ENCODE peak calls at places on chromosomes 6 and 20, in eight cellular contexts. One of them, this sample, is unnamed.
A peak's percentile ranks its signal among the peaks of the same experiment; 100 is the strongest.

GRCh38 chr6:7851780-7852179 is 58.8 kb downstream of the TXNDC5 start:
- DNase-seq in nucleus accumbens: no peak
- DNase-seq in endothelial cell: no peak
- DNase-seq in activated T-helper 9 cell treated with anti-CD3 and anti-CD28 coated beads, Interleukin-2, amount 50 U/mL, for 16 hours: no peak
- DNase-seq in heart left ventricle: no peak
- DNase-seq in activated CD4-positive, CD25-positive, alpha-beta regulatory T cell: no peak
- DNase-seq in iPS-NIHi11: no peak
- DNase-seq in germinal center: no peak
- DNase-seq in this sample: no peak

GRCh38 chr6:49118475-49118874 is 344.6 kb downstream of the MMUT start:
- DNase-seq in nucleus accumbens: no peak
- DNase-seq in endothelial cell: no peak
- DNase-seq in activated T-helper 9 cell treated with anti-CD3 and anti-CD28 coated beads, Interleukin-2, amount 50 U/mL, for 16 hours: no peak
- DNase-seq in heart left ventricle: no peak
- DNase-seq in activated CD4-positive, CD25-positive, alpha-beta regulatory T cell: no peak
- DNase-seq in iPS-NIHi11: no peak
- DNase-seq in germinal center: no peak
- DNase-seq in this sample: no peak

GRCh38 chr6:136517002-136517401 is 33.2 kb downstream of the MAP7 start:
- DNase-seq in nucleus accumbens: no peak
- DNase-seq in endothelial cell: no peak
- DNase-seq in activated T-helper 9 cell treated with anti-CD3 and anti-CD28 coated beads, Interleukin-2, amount 50 U/mL, for 16 hours: no peak
- DNase-seq in heart left ventricle: no peak
- DNase-seq in activated CD4-positive, CD25-positive, alpha-beta regulatory T cell: no peak
- DNase-seq in iPS-NIHi11: no peak
- DNase-seq in germinal center: no peak
- DNase-seq in this sample: no peak

GRCh38 chr20:46840054-46840729 is 54.5 kb upstream of the EYA2 start:
- DNase-seq in nucleus accumbens: no peak
- DNase-seq in endothelial cell: no peak
- DNase-seq in activated T-helper 9 cell treated with anti-CD3 and anti-CD28 coated beads, Interleukin-2, amount 50 U/mL, for 16 hours: no peak
- DNase-seq in heart left ventricle: no peak
- DNase-seq in activated CD4-positive, CD25-positive, alpha-beta regulatory T cell: no peak
- DNase-seq in iPS-NIHi11: no peak
- DNase-seq in germinal center: no peak
- DNase-seq in this sample: no peak

GRCh38 chr6:33826537-33826936 is 22.7 kb upstream of the MLN start:
- DNase-seq in nucleus accumbens: no peak
- DNase-seq in endothelial cell: no peak
- DNase-seq in activated T-helper 9 cell treated with anti-CD3 and anti-CD28 coated beads, Interleukin-2, amount 50 U/mL, for 16 hours: no peak
- DNase-seq in heart left ventricle: no peak
- DNase-seq in activated CD4-positive, CD25-positive, alpha-beta regulatory T cell: no peak
- DNase-seq in iPS-NIHi11: no peak
- DNase-seq in germinal center: no peak
- DNase-seq in this sample: no peak

GRCh38 chr6:154017786-154018185 is 21.3 kb upstream of the OPRM1 start:
- DNase-seq in nucleus accumbens: no peak
- DNase-seq in endothelial cell: no peak
- DNase-seq in activated T-helper 9 cell treated with anti-CD3 and anti-CD28 coated beads, Interleukin-2, amount 50 U/mL, for 16 hours: no peak
- DNase-seq in heart left ventricle: no peak
- DNase-seq in activated CD4-positive, CD25-positive, alpha-beta regulatory T cell: no peak
- DNase-seq in iPS-NIHi11: no peak
- DNase-seq in germinal center: no peak
- DNase-seq in this sample: no peak

GRCh38 chr20:57278457-57278856 is 12.0 kb upstream of the BMP7 start:
- DNase-seq in nucleus accumbens: no peak
- DNase-seq in endothelial cell: no peak
- DNase-seq in activated T-helper 9 cell treated with anti-CD3 and anti-CD28 coated beads, Interleukin-2, amount 50 U/mL, for 16 hours: no peak
- DNase-seq in heart left ventricle: no peak
- DNase-seq in activated CD4-positive, CD25-positive, alpha-beta regulatory T cell: no peak
- DNase-seq in iPS-NIHi11: no peak
- DNase-seq in germinal center: no peak
- DNase-seq in this sample: no peak

GRCh38 chr20:58708246-58708931 is 15.8 kb downstream of the NPEPL1 start:
- DNase-seq in nucleus accumbens: no peak
- DNase-seq in endothelial cell: peak; percentile 3
- DNase-seq in activated T-helper 9 cell treated with anti-CD3 and anti-CD28 coated beads, Interleukin-2, amount 50 U/mL, for 16 hours: no peak
- DNase-seq in heart left ventricle: no peak
- DNase-seq in activated CD4-positive, CD25-positive, alpha-beta regulatory T cell: no peak
- DNase-seq in iPS-NIHi11: no peak
- DNase-seq in germinal center: no peak
- DNase-seq in this sample: no peak

GRCh38 chr6:54516331-54516730 is 208.1 kb downstream of the TINAG start:
- DNase-seq in nucleus accumbens: no peak
- DNase-seq in endothelial cell: no peak
- DNase-seq in activated T-helper 9 cell treated with anti-CD3 and anti-CD28 coated beads, Interleukin-2, amount 50 U/mL, for 16 hours: no peak
- DNase-seq in heart left ventricle: no peak
- DNase-seq in activated CD4-positive, CD25-positive, alpha-beta regulatory T cell: no peak
- DNase-seq in iPS-NIHi11: no peak
- DNase-seq in germinal center: no peak
- DNase-seq in this sample: no peak

GRCh38 chr6:39327516-39327915 is 5.0 kb upstream of the KCNK16 start:
- DNase-seq in nucleus accumbens: no peak
- DNase-seq in endothelial cell: no peak
- DNase-seq in activated T-helper 9 cell treated with anti-CD3 and anti-CD28 coated beads, Interleukin-2, amount 50 U/mL, for 16 hours: no peak
- DNase-seq in heart left ventricle: no peak
- DNase-seq in activated CD4-positive, CD25-positive, alpha-beta regulatory T cell: no peak
- DNase-seq in iPS-NIHi11: no peak
- DNase-seq in germinal center: no peak
- DNase-seq in this sample: peak; percentile 56

GRCh38 chr6:90544085-90544484 is 42.8 kb downstream of the MAP3K7 start:
- DNase-seq in nucleus accumbens: no peak
- DNase-seq in endothelial cell: no peak
- DNase-seq in activated T-helper 9 cell treated with anti-CD3 and anti-CD28 coated beads, Interleukin-2, amount 50 U/mL, for 16 hours: no peak
- DNase-seq in heart left ventricle: no peak
- DNase-seq in activated CD4-positive, CD25-positive, alpha-beta regulatory T cell: no peak
- DNase-seq in iPS-NIHi11: no peak
- DNase-seq in germinal center: no peak
- DNase-seq in this sample: no peak

GRCh38 chr6:42821341-42821668 is 39.5 kb downstream of the BICRAL start:
- DNase-seq in nucleus accumbens: no peak
- DNase-seq in endothelial cell: no peak
- DNase-seq in activated T-helper 9 cell treated with anti-CD3 and anti-CD28 coated beads, Interleukin-2, amount 50 U/mL, for 16 hours: no peak
- DNase-seq in heart left ventricle: no peak
- DNase-seq in activated CD4-positive, CD25-positive, alpha-beta regulatory T cell: no peak
- DNase-seq in iPS-NIHi11: no peak
- DNase-seq in germinal center: no peak
- DNase-seq in this sample: no peak

GRCh38 chr6:49252901-49253300 is 210.2 kb downstream of the MMUT start:
- DNase-seq in nucleus accumbens: no peak
- DNase-seq in endothelial cell: no peak
- DNase-seq in activated T-helper 9 cell treated with anti-CD3 and anti-CD28 coated beads, Interleukin-2, amount 50 U/mL, for 16 hours: no peak
- DNase-seq in heart left ventricle: no peak
- DNase-seq in activated CD4-positive, CD25-positive, alpha-beta regulatory T cell: no peak
- DNase-seq in iPS-NIHi11: no peak
- DNase-seq in germinal center: no peak
- DNase-seq in this sample: no peak

GRCh38 chr6:104623052-104623690 is 236.5 kb downstream of the HACE1 start:
- DNase-seq in nucleus accumbens: no peak
- DNase-seq in endothelial cell: peak; percentile 40
- DNase-seq in activated T-helper 9 cell treated with anti-CD3 and anti-CD28 coated beads, Interleukin-2, amount 50 U/mL, for 16 hours: no peak
- DNase-seq in heart left ventricle: no peak
- DNase-seq in activated CD4-positive, CD25-positive, alpha-beta regulatory T cell: no peak
- DNase-seq in iPS-NIHi11: peak; percentile 33
- DNase-seq in germinal center: no peak
- DNase-seq in this sample: no peak

GRCh38 chr20:54433653-54434052 is 41.7 kb upstream of the DOK5 start:
- DNase-seq in nucleus accumbens: no peak
- DNase-seq in endothelial cell: no peak
- DNase-seq in activated T-helper 9 cell treated with anti-CD3 and anti-CD28 coated beads, Interleukin-2, amount 50 U/mL, for 16 hours: no peak
- DNase-seq in heart left ventricle: no peak
- DNase-seq in activated CD4-positive, CD25-positive, alpha-beta regulatory T cell: no peak
- DNase-seq in iPS-NIHi11: no peak
- DNase-seq in germinal center: no peak
- DNase-seq in this sample: no peak

GRCh38 chr20:50283922-50284810 is 93.5 kb downstream of the CEBPB start:
- DNase-seq in nucleus accumbens: no peak
- DNase-seq in endothelial cell: no peak
- DNase-seq in activated T-helper 9 cell treated with anti-CD3 and anti-CD28 coated beads, Interleukin-2, amount 50 U/mL, for 16 hours: no peak
- DNase-seq in heart left ventricle: peak; percentile 45
- DNase-seq in activated CD4-positive, CD25-positive, alpha-beta regulatory T cell: no peak
- DNase-seq in iPS-NIHi11: no peak
- DNase-seq in germinal center: peak; percentile 19
- DNase-seq in this sample: no peak

GRCh38 chr6:169019727-169020491 is 233.7 kb downstream of the THBS2 start:
- DNase-seq in nucleus accumbens: no peak
- DNase-seq in endothelial cell: no peak
- DNase-seq in activated T-helper 9 cell treated with anti-CD3 and anti-CD28 coated beads, Interleukin-2, amount 50 U/mL, for 16 hours: no peak
- DNase-seq in heart left ventricle: no peak
- DNase-seq in activated CD4-positive, CD25-positive, alpha-beta regulatory T cell: no peak
- DNase-seq in iPS-NIHi11: peak; percentile 55
- DNase-seq in germinal center: no peak
- DNase-seq in this sample: no peak

GRCh38 chr6:108795122-108795521 is 53.1 kb upstream of the ARMC2 start:
- DNase-seq in nucleus accumbens: no peak
- DNase-seq in endothelial cell: no peak
- DNase-seq in activated T-helper 9 cell treated with anti-CD3 and anti-CD28 coated beads, Interleukin-2, amount 50 U/mL, for 16 hours: no peak
- DNase-seq in heart left ventricle: no peak
- DNase-seq in activated CD4-positive, CD25-positive, alpha-beta regulatory T cell: no peak
- DNase-seq in iPS-NIHi11: no peak
- DNase-seq in germinal center: no peak
- DNase-seq in this sample: no peak

GRCh38 chr6:113351183-113351834 is 505.8 kb upstream of the MARCKS start:
- DNase-seq in nucleus accumbens: no peak
- DNase-seq in endothelial cell: no peak
- DNase-seq in activated T-helper 9 cell treated with anti-CD3 and anti-CD28 coated beads, Interleukin-2, amount 50 U/mL, for 16 hours: no peak
- DNase-seq in heart left ventricle: no peak
- DNase-seq in activated CD4-positive, CD25-positive, alpha-beta regulatory T cell: no peak
- DNase-seq in iPS-NIHi11: no peak
- DNase-seq in germinal center: no peak
- DNase-seq in this sample: no peak

GRCh38 chr6:133889557-133890301 is 816 bp downstream of the TCF21 start:
- DNase-seq in nucleus accumbens: no peak
- DNase-seq in endothelial cell: peak; percentile 36
- DNase-seq in activated T-helper 9 cell treated with anti-CD3 and anti-CD28 coated beads, Interleukin-2, amount 50 U/mL, for 16 hours: no peak
- DNase-seq in heart left ventricle: peak; percentile 45
- DNase-seq in activated CD4-positive, CD25-positive, alpha-beta regulatory T cell: no peak
- DNase-seq in iPS-NIHi11: peak; percentile 63
- DNase-seq in germinal center: no peak
- DNase-seq in this sample: peak; percentile 85

GRCh38 chr20:10954137-10954840 is 280.5 kb upstream of the JAG1 start:
- DNase-seq in nucleus accumbens: no peak
- DNase-seq in endothelial cell: no peak
- DNase-seq in activated T-helper 9 cell treated with anti-CD3 and anti-CD28 coated beads, Interleukin-2, amount 50 U/mL, for 16 hours: no peak
- DNase-seq in heart left ventricle: no peak
- DNase-seq in activated CD4-positive, CD25-positive, alpha-beta regulatory T cell: no peak
- DNase-seq in iPS-NIHi11: no peak
- DNase-seq in germinal center: no peak
- DNase-seq in this sample: no peak

GRCh38 chr6:104711371-104711770 is 148.3 kb downstream of the HACE1 start:
- DNase-seq in nucleus accumbens: no peak
- DNase-seq in endothelial cell: no peak
- DNase-seq in activated T-helper 9 cell treated with anti-CD3 and anti-CD28 coated beads, Interleukin-2, amount 50 U/mL, for 16 hours: no peak
- DNase-seq in heart left ventricle: no peak
- DNase-seq in activated CD4-positive, CD25-positive, alpha-beta regulatory T cell: no peak
- DNase-seq in iPS-NIHi11: no peak
- DNase-seq in germinal center: no peak
- DNase-seq in this sample: peak; percentile 59

GRCh38 chr20:50120935-50121693 is 8.2 kb upstream of the UBE2V1 start:
- DNase-seq in nucleus accumbens: peak; percentile 76
- DNase-seq in endothelial cell: peak; percentile 53
- DNase-seq in activated T-helper 9 cell treated with anti-CD3 and anti-CD28 coated beads, Interleukin-2, amount 50 U/mL, for 16 hours: peak; percentile 38
- DNase-seq in heart left ventricle: peak; percentile 67
- DNase-seq in activated CD4-positive, CD25-positive, alpha-beta regulatory T cell: peak; percentile 12
- DNase-seq in iPS-NIHi11: peak; percentile 69
- DNase-seq in germinal center: peak; percentile 70
- DNase-seq in this sample: peak; percentile 50

GRCh38 chr6:33958208-33958862 is 154.5 kb upstream of the MLN start:
- DNase-seq in nucleus accumbens: no peak
- DNase-seq in endothelial cell: peak; percentile 35
- DNase-seq in activated T-helper 9 cell treated with anti-CD3 and anti-CD28 coated beads, Interleukin-2, amount 50 U/mL, for 16 hours: no peak
- DNase-seq in heart left ventricle: no peak
- DNase-seq in activated CD4-positive, CD25-positive, alpha-beta regulatory T cell: no peak
- DNase-seq in iPS-NIHi11: peak; percentile 74
- DNase-seq in germinal center: no peak
- DNase-seq in this sample: peak; percentile 46

GRCh38 chr6:12420626-12421025 is 130.5 kb downstream of the EDN1 start:
- DNase-seq in nucleus accumbens: no peak
- DNase-seq in endothelial cell: no peak
- DNase-seq in activated T-helper 9 cell treated with anti-CD3 and anti-CD28 coated beads, Interleukin-2, amount 50 U/mL, for 16 hours: no peak
- DNase-seq in heart left ventricle: no peak
- DNase-seq in activated CD4-positive, CD25-positive, alpha-beta regulatory T cell: no peak
- DNase-seq in iPS-NIHi11: no peak
- DNase-seq in germinal center: no peak
- DNase-seq in this sample: no peak

GRCh38 chr6:149306967-149307366 is 10.5 kb upstream of the TAB2 start:
- DNase-seq in nucleus accumbens: no peak
- DNase-seq in endothelial cell: no peak
- DNase-seq in activated T-helper 9 cell treated with anti-CD3 and anti-CD28 coated beads, Interleukin-2, amount 50 U/mL, for 16 hours: no peak
- DNase-seq in heart left ventricle: no peak
- DNase-seq in activated CD4-positive, CD25-positive, alpha-beta regulatory T cell: no peak
- DNase-seq in iPS-NIHi11: no peak
- DNase-seq in germinal center: no peak
- DNase-seq in this sample: no peak

GRCh38 chr6:142848969-142849368 is 96.0 kb downstream of the HIVEP2 start:
- DNase-seq in nucleus accumbens: no peak
- DNase-seq in endothelial cell: no peak
- DNase-seq in activated T-helper 9 cell treated with anti-CD3 and anti-CD28 coated beads, Interleukin-2, amount 50 U/mL, for 16 hours: no peak
- DNase-seq in heart left ventricle: no peak
- DNase-seq in activated CD4-positive, CD25-positive, alpha-beta regulatory T cell: no peak
- DNase-seq in iPS-NIHi11: no peak
- DNase-seq in germinal center: no peak
- DNase-seq in this sample: no peak

GRCh38 chr6:18352001-18352400 is 35.1 kb upstream of the RNF144B start:
- DNase-seq in nucleus accumbens: no peak
- DNase-seq in endothelial cell: no peak
- DNase-seq in activated T-helper 9 cell treated with anti-CD3 and anti-CD28 coated beads, Interleukin-2, amount 50 U/mL, for 16 hours: no peak
- DNase-seq in heart left ventricle: no peak
- DNase-seq in activated CD4-positive, CD25-positive, alpha-beta regulatory T cell: no peak
- DNase-seq in iPS-NIHi11: no peak
- DNase-seq in germinal center: no peak
- DNase-seq in this sample: no peak

This sample was measured in retina.